ENCODE peak calls at places on chromosomes 1 and 21, in ten cellular contexts. Q, J, H, E, F, G, T, X, B and S are unnamed samples.

GRCh38 chr1:149848340-149848771 is 51.0 kb upstream of the BOLA1 start:
- DNase-seq in Q (no peak), J (no peak), H (peak; percentile 19), E (no peak), F (no peak), G (no peak), T (no peak), X (no peak), B (no peak), S (no peak)

GRCh38 chr21:30206551-30207251 is 9.2 kb downstream of the CLDN8 start:
- DNase-seq in Q (peak; percentile 67), J (no peak), H (peak; percentile 76), E (no peak), F (no peak), G (no peak), T (no peak), X (no peak), B (no peak), S (no peak)

GRCh38 chr1:15749399-15750291 is 7.3 kb downstream of the TMEM82 start:
- DNase-seq in Q (no peak), J (no peak), H (peak; percentile 69), E (no peak), F (no peak), G (no peak), T (peak; percentile 68), X (no peak), B (no peak), S (peak; percentile 96)

GRCh38 chr1:226732856-226733291 is 6.2 kb downstream of the ITPKB start:
- DNase-seq in Q (no peak), J (no peak), H (no peak), E (no peak), F (no peak), G (no peak), T (no peak), X (no peak), B (no peak), S (no peak)

GRCh38 chr1:86778510-86779218 is 74.3 kb downstream of the SH3GLB1 start:
- DNase-seq in Q (peak; percentile 43), J (peak; percentile 46), H (peak; percentile 9), E (no peak), F (no peak), G (no peak), T (no peak), X (peak; percentile 86), B (no peak), S (no peak)

GRCh38 chr1:201647722-201648065 is 108.8 kb downstream of the NAV1 start:
- DNase-seq in Q (no peak), J (no peak), H (no peak), E (no peak), F (no peak), G (no peak), T (no peak), X (no peak), B (no peak), S (no peak)

GRCh38 chr1:112344754-112345423 is 51.1 kb upstream of the CTTNBP2NL start:
- DNase-seq in Q (no peak), J (no peak), H (no peak), E (no peak), F (no peak), G (no peak), T (no peak), X (no peak), B (no peak), S (no peak)

GRCh38 chr1:39238476-39238875 is 34.0 kb downstream of the MACF1 start:
- DNase-seq in Q (peak; percentile 50), J (peak; percentile 62), H (peak; percentile 37), E (peak; percentile 85), F (no peak), G (no peak), T (no peak), X (peak; percentile 91), B (no peak), S (no peak)

GRCh38 chr1:90836345-90836679 is 119.2 kb upstream of the BARHL2 start:
- DNase-seq in Q (no peak), J (no peak), H (no peak), E (no peak), F (no peak), G (no peak), T (no peak), X (no peak), B (no peak), S (no peak)
- H3K4me3 ChIP-seq in Q (no peak overlapping the region), J (no peak overlapping the region), H (no peak overlapping the region), E (no peak overlapping the region), F (peak overlapping the region; percentile 26), G (peak overlapping the region; percentile 45), T (peak overlapping the region; percentile 0), X (no peak overlapping the region), B (no peak overlapping the region), S (peak overlapping the region; percentile 0)

GRCh38 chr1:207820568-207821463 is 69.0 kb downstream of the CD46 start:
- DNase-seq in Q (no peak), J (no peak), H (no peak), E (no peak), F (no peak), G (no peak), T (no peak), X (no peak), B (peak; percentile 1), S (no peak)

GRCh38 chr1:207822124-207822601 is 70.3 kb downstream of the CD46 start:
- DNase-seq in Q (no peak), J (no peak), H (no peak), E (no peak), F (no peak), G (no peak), T (no peak), X (no peak), B (no peak), S (no peak)

GRCh38 chr1:207823531-207823879 is 71.7 kb downstream of the CD46 start:
- DNase-seq in Q (no peak), J (no peak), H (no peak), E (no peak), F (no peak), G (no peak), T (no peak), X (no peak), B (peak; percentile 25), S (no peak)

GRCh38 chr1:207822602-207823451 is 71.0 kb downstream of the CD46 start:
- DNase-seq in Q (no peak), J (no peak), H (peak; percentile 47), E (no peak), F (peak; percentile 39), G (peak; percentile 86), T (peak; percentile 89), X (peak; percentile 22), B (peak; percentile 56), S (peak; percentile 89)

GRCh38 chr1:207821464-207822045 is 69.7 kb downstream of the CD46 start:
- DNase-seq in Q (no peak), J (no peak), H (no peak), E (no peak), F (no peak), G (no peak), T (no peak), X (no peak), B (no peak), S (no peak)
- H3K4me3 ChIP-seq in Q (no peak overlapping the region), J (no peak overlapping the region), H (no peak overlapping the region), E (no peak overlapping the region), F (peak overlapping the region; percentile 18), G (peak overlapping the region; percentile 82), T (peak overlapping the region; percentile 78), X (no peak overlapping the region), B (no peak overlapping the region), S (peak overlapping the region; percentile 93)

GRCh38 chr1:90724361-90724760 is 7.3 kb upstream of the BARHL2 start:
- DNase-seq in Q (no peak), J (no peak), H (no peak), E (no peak), F (no peak), G (no peak), T (no peak), X (no peak), B (no peak), S (no peak)

GRCh38 chr1:90725341-90725960 is 8.3 kb upstream of the BARHL2 start:
- DNase-seq in Q (no peak), J (no peak), H (no peak), E (no peak), F (no peak), G (no peak), T (no peak), X (no peak), B (no peak), S (no peak)

GRCh38 chr1:90722874-90723273 is 5.8 kb upstream of the BARHL2 start:
- DNase-seq in Q (no peak), J (no peak), H (no peak), E (no peak), F (no peak), G (no peak), T (no peak), X (no peak), B (no peak), S (no peak)

GRCh38 chr1:90724926-90725325 is 7.8 kb upstream of the BARHL2 start:
- DNase-seq in Q (no peak), J (no peak), H (no peak), E (no peak), F (no peak), G (no peak), T (no peak), X (no peak), B (no peak), S (no peak)

DNA sequence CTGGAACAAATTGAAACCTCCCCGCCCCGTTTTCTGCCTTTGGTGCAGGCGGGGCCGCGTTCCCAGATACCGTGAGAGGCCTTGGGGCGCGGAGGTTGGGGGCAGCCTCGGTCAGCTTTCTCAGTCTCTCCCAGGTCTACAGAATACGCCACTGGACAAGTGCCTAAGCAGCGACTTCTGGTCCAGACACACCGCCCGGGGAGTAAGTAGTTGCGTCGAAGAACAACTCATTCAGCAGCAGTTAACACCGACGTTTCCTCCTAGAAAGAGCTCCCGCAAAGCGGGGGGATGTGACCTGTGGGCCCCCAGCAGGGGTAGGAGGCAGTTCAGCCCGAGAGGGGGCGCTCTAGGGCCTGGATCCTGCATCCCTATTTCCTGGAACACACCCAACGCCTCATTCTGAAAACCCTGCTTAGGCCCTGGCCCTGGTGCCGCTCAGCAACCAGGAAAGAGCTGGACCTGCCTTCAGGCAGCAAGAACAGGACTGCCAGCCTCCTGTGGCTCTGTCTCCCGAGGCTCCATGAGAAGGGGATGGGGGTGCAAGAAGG is 6.5 kb upstream of the BARHL2 start:
- DNase-seq in Q (no peak), J (no peak), H (no peak), E (no peak), F (no peak), G (no peak), T (no peak), X (no peak), B (no peak), S (no peak)
- H3K4me3 ChIP-seq in Q (no peak overlapping the region), J (peak overlapping the region; percentile 6), H (no peak overlapping the region), E (no peak overlapping the region), F (peak overlapping the region; percentile 44), G (no peak overlapping the region), T (peak overlapping the region; percentile 16), X (peak overlapping the region; percentile 41), B (no peak overlapping the region), S (no peak overlapping the region)

GRCh38 chr1:163172596-163172995 is 30.1 kb downstream of the RGS5 start:
- DNase-seq in Q (no peak), J (no peak), H (no peak), E (no peak), F (no peak), G (no peak), T (no peak), X (no peak), B (no peak), S (no peak)

GRCh38 chr1:163171826-163172225 is 30.9 kb downstream of the RGS5 start:
- DNase-seq in Q (no peak), J (no peak), H (no peak), E (no peak), F (no peak), G (no peak), T (no peak), X (no peak), B (no peak), S (no peak)

GRCh38 chr1:163176797-163177196 is 25.9 kb downstream of the RGS5 start:
- DNase-seq in Q (no peak), J (no peak), H (no peak), E (no peak), F (no peak), G (no peak), T (no peak), X (no peak), B (no peak), S (no peak)

GRCh38 chr1:163173121-163173520 is 29.6 kb downstream of the RGS5 start:
- DNase-seq in Q (no peak), J (no peak), H (no peak), E (no peak), F (no peak), G (no peak), T (no peak), X (no peak), B (no peak), S (no peak)

GRCh38 chr1:163174524-163175437 is 27.9 kb downstream of the RGS5 start:
- DNase-seq in Q (peak; percentile 20), J (peak; percentile 70), H (peak; percentile 61), E (no peak), F (no peak), G (peak; percentile 53), T (peak; percentile 67), X (peak; percentile 65), B (peak; percentile 34), S (peak; percentile 90)
- H3K4me3 ChIP-seq in Q (no peak overlapping the region), J (no peak overlapping the region), H (no peak overlapping the region), E (no peak overlapping the region), F (no peak overlapping the region), G (peak overlapping the region; percentile 3), T (no peak overlapping the region), X (no peak overlapping the region), B (no peak overlapping the region), S (peak overlapping the region; percentile 69)